ENCODE peak calls at places on chromosomes 3 and 15, in nine cellular contexts. One of them, this sample, is unnamed.

GRCh38 chr3:130258532-130258952 is 86.9 kb upstream of the COL6A5 start:
- DNase-seq in ovary: no peak
- DNase-seq in HL-60: no peak
- DNase-seq in CD8-positive, alpha-beta memory T cell: no peak
- DNase-seq in Panc1: no peak
- DNase-seq in neural progenitor cell: no peak
- DNase-seq in aorta: peak
- DNase-seq in mammary epithelial cell: peak
- DNase-seq in foreskin keratinocyte: no peak
- DNase-seq in this sample: no peak

GRCh38 chr3:115085197-115085865 is 61.8 kb downstream of the ZBTB20 start:
- DNase-seq in foreskin keratinocyte: no peak
- DNase-seq in CD8-positive, alpha-beta memory T cell: no peak
- DNase-seq in neural progenitor cell: peak
- DNase-seq in ovary: no peak
- DNase-seq in aorta: no peak
- DNase-seq in mammary epithelial cell: no peak
- DNase-seq in Panc1: no peak
- DNase-seq in HL-60: no peak
- DNase-seq in this sample: no peak

GRCh38 chr3:55746808-55747413 is 259.8 kb upstream of the WNT5A start:
- DNase-seq in mammary epithelial cell: no peak
- DNase-seq in HL-60: no peak
- DNase-seq in Panc1: no peak
- DNase-seq in foreskin keratinocyte: no peak
- DNase-seq in ovary: no peak
- DNase-seq in CD8-positive, alpha-beta memory T cell: no peak
- DNase-seq in aorta: no peak
- DNase-seq in neural progenitor cell: no peak
- DNase-seq in this sample: no peak

GRCh38 chr3:128311441-128311844 is 155.2 kb downstream of the DNAJB8 start:
- DNase-seq in Panc1: no peak
- DNase-seq in HL-60: no peak
- DNase-seq in foreskin keratinocyte: no peak
- DNase-seq in ovary: no peak
- DNase-seq in CD8-positive, alpha-beta memory T cell: no peak
- DNase-seq in mammary epithelial cell: no peak
- DNase-seq in neural progenitor cell: no peak
- DNase-seq in aorta: no peak
- DNase-seq in this sample: peak

GRCh38 chr3:42653560-42654330 is at the start of gene ZBTB47:
- DNase-seq in mammary epithelial cell: peak
- DNase-seq in CD8-positive, alpha-beta memory T cell: no peak
- DNase-seq in ovary: peak
- DNase-seq in neural progenitor cell: peak
- DNase-seq in HL-60: peak
- DNase-seq in aorta: peak
- DNase-seq in foreskin keratinocyte: no peak
- DNase-seq in Panc1: no peak
- DNase-seq in this sample: peak

GRCh38 chr3:45218578-45219390 is 7.3 kb downstream of the TMEM158 start:
- DNase-seq in CD8-positive, alpha-beta memory T cell: no peak
- DNase-seq in HL-60: no peak
- DNase-seq in foreskin keratinocyte: no peak
- DNase-seq in aorta: no peak
- DNase-seq in Panc1: no peak
- DNase-seq in ovary: no peak
- DNase-seq in neural progenitor cell: no peak
- DNase-seq in mammary epithelial cell: peak
- DNase-seq in this sample: no peak

GRCh38 chr15:51198701-51199253 is 104.1 kb upstream of the TNFAIP8L3 start:
- DNase-seq in CD8-positive, alpha-beta memory T cell: no peak
- DNase-seq in mammary epithelial cell: peak
- DNase-seq in Panc1: no peak
- DNase-seq in neural progenitor cell: no peak
- DNase-seq in ovary: no peak
- DNase-seq in foreskin keratinocyte: no peak
- DNase-seq in aorta: no peak
- DNase-seq in HL-60: no peak
- DNase-seq in this sample: no peak

GRCh38 chr3:25508901-25509300 is 80.8 kb downstream of the RARB start:
- DNase-seq in CD8-positive, alpha-beta memory T cell: no peak
- DNase-seq in foreskin keratinocyte: peak
- DNase-seq in neural progenitor cell: no peak
- DNase-seq in mammary epithelial cell: peak
- DNase-seq in ovary: no peak
- DNase-seq in Panc1: no peak
- DNase-seq in aorta: no peak
- DNase-seq in HL-60: no peak
- DNase-seq in this sample: no peak

GRCh38 chr3:50264964-50265485 is 3.9 kb upstream of the SEMA3B start:
- DNase-seq in mammary epithelial cell: no peak
- DNase-seq in ovary: peak
- DNase-seq in CD8-positive, alpha-beta memory T cell: no peak
- DNase-seq in foreskin keratinocyte: no peak
- DNase-seq in HL-60: no peak
- DNase-seq in neural progenitor cell: no peak
- DNase-seq in aorta: no peak
- DNase-seq in Panc1: no peak
- DNase-seq in this sample: no peak

GRCh38 chr3:50264389-50264963 is 4.5 kb upstream of the SEMA3B start:
- DNase-seq in foreskin keratinocyte: peak
- DNase-seq in HL-60: no peak
- DNase-seq in mammary epithelial cell: no peak
- DNase-seq in neural progenitor cell: peak
- DNase-seq in aorta: peak
- DNase-seq in ovary: peak
- DNase-seq in CD8-positive, alpha-beta memory T cell: no peak
- DNase-seq in Panc1: no peak
- DNase-seq in this sample: peak

GRCh38 chr3:50262778-50263177 is 6.2 kb upstream of the SEMA3B start:
- DNase-seq in Panc1: no peak
- DNase-seq in foreskin keratinocyte: no peak
- DNase-seq in aorta: no peak
- DNase-seq in neural progenitor cell: no peak
- DNase-seq in ovary: no peak
- DNase-seq in CD8-positive, alpha-beta memory T cell: no peak
- DNase-seq in HL-60: no peak
- DNase-seq in mammary epithelial cell: no peak
- DNase-seq in this sample: no peak

GRCh38 chr3:50261505-50261904 is 7.4 kb upstream of the SEMA3B start:
- DNase-seq in CD8-positive, alpha-beta memory T cell: no peak
- DNase-seq in HL-60: no peak
- DNase-seq in aorta: no peak
- DNase-seq in neural progenitor cell: no peak
- DNase-seq in ovary: peak
- DNase-seq in foreskin keratinocyte: no peak
- DNase-seq in Panc1: no peak
- DNase-seq in mammary epithelial cell: no peak
- DNase-seq in this sample: no peak

DNA sequence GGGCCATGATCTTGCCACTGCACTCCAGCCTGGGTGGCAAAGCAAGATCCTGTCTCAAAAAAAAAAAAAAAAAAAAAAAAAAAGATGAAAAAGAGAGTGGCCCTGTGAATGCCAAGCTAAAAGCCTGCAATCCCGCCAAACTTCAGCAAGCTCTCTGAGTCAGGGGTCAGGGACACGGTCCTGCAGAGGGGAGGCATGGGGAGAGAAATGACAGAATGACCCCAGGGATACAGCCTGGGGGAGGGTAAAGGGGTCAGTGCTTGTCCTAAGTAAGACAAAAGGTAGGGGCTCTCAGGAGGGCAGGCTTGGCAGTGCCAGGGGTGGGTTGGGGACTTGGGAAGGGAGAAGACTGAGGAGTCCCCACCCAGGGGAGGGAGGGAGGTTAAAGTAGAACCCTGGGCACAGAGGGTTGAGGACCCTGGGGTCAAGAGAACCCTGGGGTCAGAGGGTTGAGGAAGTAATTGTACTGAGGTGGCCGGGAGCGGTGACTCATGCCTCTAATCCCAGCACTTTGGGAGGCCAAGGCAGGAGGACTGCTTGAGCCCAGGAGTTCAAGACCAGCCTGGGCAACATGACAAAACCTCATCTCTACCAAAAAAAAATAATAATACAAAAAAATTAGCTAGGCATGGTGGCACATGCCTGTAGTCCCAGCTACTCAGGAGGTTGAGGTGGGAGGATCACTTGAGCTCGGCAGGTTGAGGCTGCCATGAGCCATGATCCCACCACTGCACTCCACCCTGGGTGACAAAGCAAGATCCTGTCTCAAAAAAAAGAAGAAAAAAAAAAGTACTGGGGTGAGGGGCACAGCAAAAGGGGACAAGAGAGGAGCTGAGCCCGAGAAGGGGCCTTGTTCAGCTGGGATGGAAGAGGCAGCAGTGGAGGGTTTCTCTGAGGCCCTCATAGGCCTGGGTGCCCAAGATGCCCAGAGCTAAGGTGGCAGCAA is 5.2 kb upstream of the SEMA3B start:
- DNase-seq in Panc1: no peak
- DNase-seq in mammary epithelial cell: no peak
- DNase-seq in foreskin keratinocyte: no peak
- DNase-seq in neural progenitor cell: no peak
- DNase-seq in HL-60: no peak
- DNase-seq in CD8-positive, alpha-beta memory T cell: no peak
- DNase-seq in aorta: no peak
- DNase-seq in ovary: peak
- DNase-seq in this sample: no peak
- H3K27ac ChIP-seq in Panc1: no peak
- H3K27ac ChIP-seq in mammary epithelial cell: no peak
- H3K27ac ChIP-seq in foreskin keratinocyte: no peak
- H3K27ac ChIP-seq in neural progenitor cell: peak
- H3K27ac ChIP-seq in HL-60: no peak
- H3K27ac ChIP-seq in CD8-positive, alpha-beta memory T cell: no peak
- H3K27ac ChIP-seq in aorta: peak
- H3K27ac ChIP-seq in ovary: peak
- H3K27ac ChIP-seq in this sample: peak

DNA sequence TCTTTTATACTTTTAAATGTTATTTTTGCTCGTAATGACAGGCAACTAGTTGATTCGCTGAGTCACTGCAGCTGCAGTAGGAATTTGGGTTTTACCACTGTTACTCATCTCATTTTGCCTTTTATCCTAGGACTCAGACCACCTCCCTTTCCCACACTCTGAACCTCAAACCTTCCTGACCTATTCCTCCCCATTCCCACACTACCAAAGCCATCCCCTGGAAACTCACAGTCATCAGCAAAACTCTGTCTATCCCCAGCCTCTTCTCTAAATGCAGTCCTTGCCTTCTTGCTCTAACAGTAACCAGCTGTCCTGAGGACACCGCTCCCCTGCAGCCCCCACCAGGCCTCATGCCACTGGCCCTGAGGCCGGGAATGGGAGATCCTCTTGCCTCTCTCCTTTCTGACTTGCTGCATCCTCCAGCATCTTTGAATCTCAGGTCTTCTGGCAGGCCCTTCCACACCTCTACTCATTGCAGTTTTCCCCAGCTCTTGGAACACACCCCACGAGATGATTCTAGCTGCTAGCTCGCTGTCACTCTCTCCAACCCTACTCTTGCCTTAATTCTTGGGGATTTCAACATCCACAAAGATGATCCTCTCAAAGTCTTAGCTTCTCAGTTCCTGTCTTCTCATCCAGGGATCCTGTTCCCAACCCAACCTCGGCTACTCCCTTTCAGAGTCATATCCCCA is 55.9 kb upstream of the C3orf80 start:
- DNase-seq in ovary: no peak
- DNase-seq in neural progenitor cell: no peak
- DNase-seq in Panc1: no peak
- DNase-seq in CD8-positive, alpha-beta memory T cell: no peak
- DNase-seq in HL-60: no peak
- DNase-seq in foreskin keratinocyte: peak
- DNase-seq in mammary epithelial cell: peak
- DNase-seq in aorta: no peak
- DNase-seq in this sample: no peak
- H3K27ac ChIP-seq in ovary: no peak
- H3K27ac ChIP-seq in neural progenitor cell: no peak
- H3K27ac ChIP-seq in Panc1: no peak
- H3K27ac ChIP-seq in CD8-positive, alpha-beta memory T cell: no peak
- H3K27ac ChIP-seq in HL-60: no peak
- H3K27ac ChIP-seq in foreskin keratinocyte: peak
- H3K27ac ChIP-seq in mammary epithelial cell: no peak
- H3K27ac ChIP-seq in aorta: no peak
- H3K27ac ChIP-seq in this sample: no peak

GRCh38 chr15:35980719-35981118 is 434.8 kb upstream of the DPH6 start:
- DNase-seq in foreskin keratinocyte: peak
- DNase-seq in Panc1: no peak
- DNase-seq in mammary epithelial cell: peak
- DNase-seq in HL-60: no peak
- DNase-seq in CD8-positive, alpha-beta memory T cell: no peak
- DNase-seq in neural progenitor cell: no peak
- DNase-seq in aorta: no peak
- DNase-seq in ovary: no peak
- DNase-seq in this sample: no peak

GRCh38 chr15:35991386-35991785 is 445.4 kb upstream of the DPH6 start:
- DNase-seq in foreskin keratinocyte: no peak
- DNase-seq in HL-60: no peak
- DNase-seq in aorta: no peak
- DNase-seq in neural progenitor cell: no peak
- DNase-seq in ovary: no peak
- DNase-seq in mammary epithelial cell: no peak
- DNase-seq in CD8-positive, alpha-beta memory T cell: no peak
- DNase-seq in Panc1: no peak
- DNase-seq in this sample: no peak

GRCh38 chr15:35986072-35986666 is 440.2 kb upstream of the DPH6 start:
- DNase-seq in HL-60: no peak
- DNase-seq in neural progenitor cell: no peak
- DNase-seq in mammary epithelial cell: no peak
- DNase-seq in ovary: peak
- DNase-seq in foreskin keratinocyte: no peak
- DNase-seq in CD8-positive, alpha-beta memory T cell: no peak
- DNase-seq in Panc1: no peak
- DNase-seq in aorta: no peak
- DNase-seq in this sample: no peak
- H3K27ac ChIP-seq in HL-60: no peak
- H3K27ac ChIP-seq in neural progenitor cell: no peak
- H3K27ac ChIP-seq in mammary epithelial cell: no peak
- H3K27ac ChIP-seq in ovary: no peak
- H3K27ac ChIP-seq in foreskin keratinocyte: no peak
- H3K27ac ChIP-seq in CD8-positive, alpha-beta memory T cell: no peak
- H3K27ac ChIP-seq in Panc1: no peak
- H3K27ac ChIP-seq in aorta: peak
- H3K27ac ChIP-seq in this sample: no peak

DNA sequence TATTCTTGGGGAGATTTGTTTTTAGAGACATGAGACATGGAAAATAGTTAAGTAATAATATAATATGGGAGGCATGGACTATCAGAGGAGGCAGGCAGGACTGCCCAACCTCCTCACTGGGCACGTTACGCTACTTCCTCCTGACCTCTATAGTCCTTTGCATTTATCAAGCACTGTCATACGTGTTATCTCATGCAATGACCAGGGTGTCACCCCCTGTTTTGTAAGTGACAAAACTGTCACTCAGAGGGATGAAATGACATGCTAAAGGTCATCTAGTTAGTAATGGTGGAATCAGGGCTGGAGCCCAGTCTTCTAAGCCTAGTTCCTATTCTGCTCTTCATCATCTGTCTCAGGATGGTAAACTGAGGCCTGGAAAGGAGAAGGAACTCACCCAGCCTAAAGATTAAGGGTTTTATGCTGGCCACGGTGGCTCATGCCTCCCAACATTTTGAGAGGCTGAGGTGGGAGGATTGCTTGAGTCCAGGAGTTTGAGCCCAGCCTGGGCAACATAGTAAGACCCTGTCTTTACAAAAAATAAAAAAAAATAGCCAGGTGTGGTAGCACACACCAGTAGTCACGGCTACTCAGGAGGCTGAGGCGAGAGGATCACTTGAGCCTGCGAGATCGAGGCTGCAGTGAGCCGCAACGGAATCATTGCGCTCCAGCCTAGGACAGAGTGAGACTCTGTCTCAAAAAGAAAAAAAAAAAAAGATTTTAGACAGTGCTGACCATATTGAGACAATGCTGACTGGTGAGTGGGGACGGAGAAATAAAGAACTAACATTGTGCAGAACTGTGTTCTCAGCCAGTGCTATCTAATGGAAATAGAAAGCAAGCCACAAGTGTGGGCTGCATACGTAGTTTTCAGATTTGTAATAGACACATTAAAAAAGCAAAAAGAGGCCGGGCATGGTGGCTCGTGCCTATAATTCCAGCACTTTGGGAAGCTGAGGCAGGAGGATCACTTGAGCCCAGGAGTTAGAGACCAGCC is 67.0 kb downstream of the ST6GAL1 start:
- DNase-seq in neural progenitor cell: no peak
- DNase-seq in aorta: no peak
- DNase-seq in mammary epithelial cell: no peak
- DNase-seq in CD8-positive, alpha-beta memory T cell: no peak
- DNase-seq in Panc1: no peak
- DNase-seq in ovary: no peak
- DNase-seq in HL-60: no peak
- DNase-seq in foreskin keratinocyte: no peak
- DNase-seq in this sample: no peak
- H3K27ac ChIP-seq in neural progenitor cell: no peak
- H3K27ac ChIP-seq in aorta: no peak
- H3K27ac ChIP-seq in mammary epithelial cell: no peak
- H3K27ac ChIP-seq in CD8-positive, alpha-beta memory T cell: no peak
- H3K27ac ChIP-seq in Panc1: no peak
- H3K27ac ChIP-seq in ovary: no peak
- H3K27ac ChIP-seq in HL-60: no peak
- H3K27ac ChIP-seq in foreskin keratinocyte: no peak
- H3K27ac ChIP-seq in this sample: peak

This sample was measured in caudate nucleus.